ENCODE peak calls at places on chromosomes 16 and 17, in seven cellular contexts. L is GM19239, N is T-helper 9 cell, P is nephron progenitor cell, M is tibial artery, R is ascending aorta, G is HTR-8/SVneo. W is an unnamed sample.

GRCh38 chr17:75864448-75864871 is 9.3 kb upstream of the WBP2 start:
- DNase-seq in L (peak; percentile 84), N (no peak), G (no peak), R (no peak), P (no peak), M (peak; percentile 86), W (no peak)

GRCh38 chr17:57940217-57940616 is 15.0 kb downstream of the CUEDC1 start:
- DNase-seq in G (no peak), M (no peak), R (no peak), N (no peak), L (no peak), P (no peak), W (no peak)

GRCh38 chr16:2598133-2598641 is 60.4 kb downstream of the PDPK1 start:
- DNase-seq in M (peak; percentile 60), P (no peak), R (no peak), L (no peak), N (no peak), G (no peak), W (no peak)

GRCh38 chr17:22303865-22304264 is 611.5 kb downstream of the KCNJ18 start:
- DNase-seq in N (no peak), G (no peak), P (no peak), L (no peak), R (no peak), M (no peak), W (no peak)

GRCh38 chr16:87956771-87957279 is 5.6 kb downstream of the BANP start:
- DNase-seq in R (no peak), M (no peak), P (no peak), G (no peak), L (peak; percentile 40), N (no peak), W (no peak)

GRCh38 chr17:9982159-9982558 is 77.1 kb upstream of the RCVRN start:
- DNase-seq in L (no peak), R (no peak), G (no peak), N (no peak), P (no peak), M (no peak), W (peak; percentile 27)

GRCh38 chr17:788551-788950 is 6.4 kb downstream of the MRM3 start:
- DNase-seq in L (no peak), G (no peak), M (peak; percentile 42), N (no peak), P (no peak), R (no peak), W (no peak)

GRCh38 chr17:61390479-61390791 is 9.2 kb upstream of the TBX2 start:
- DNase-seq in R (no peak), N (no peak), G (no peak), L (no peak), M (no peak), P (no peak), W (no peak)

GRCh38 chr17:34154916-34155730 is 100.0 kb upstream of the CCL2 start:
- DNase-seq in N (no peak), L (no peak), R (no peak), P (no peak), G (no peak), M (no peak), W (no peak)

GRCh38 chr17:9875441-9875840 is 29.6 kb downstream of the RCVRN start:
- DNase-seq in L (no peak), N (no peak), R (no peak), P (no peak), M (no peak), G (no peak), W (no peak)

GRCh38 chr16:81106826-81107503 is 10.8 kb upstream of the GCSH start:
- DNase-seq in L (no peak), N (no peak), G (no peak), M (no peak), R (no peak), P (no peak), W (no peak)

GRCh38 chr16:28121527-28121926 is 58.0 kb upstream of the GSG1L start:
- DNase-seq in G (no peak), M (no peak), L (no peak), P (no peak), R (no peak), N (no peak), W (no peak)

GRCh38 chr17:491086-492014 is 138.7 kb upstream of the RPH3AL start:
- DNase-seq in R (no peak), G (peak; percentile 50), L (peak; percentile 40), P (peak; percentile 72), M (no peak), N (peak; percentile 15), W (no peak)

GRCh38 chr17:37802712-37803416 is 58.0 kb upstream of the HNF1B start:
- DNase-seq in R (no peak), P (no peak), M (peak; percentile 66), G (no peak), N (no peak), L (no peak), W (no peak)

GRCh38 chr16:88658714-88659113 is 4.2 kb downstream of the MVD start:
- DNase-seq in N (no peak), R (no peak), G (no peak), M (no peak), P (no peak), L (no peak), W (no peak)

GRCh38 chr17:4534515-4534914 is 20.7 kb downstream of the MYBBP1A start:
- DNase-seq in L (no peak), R (no peak), G (no peak), N (no peak), M (no peak), P (no peak), W (no peak)

GRCh38 chr16:66199189-66199588 is 167.3 kb upstream of the CDH5 start:
- DNase-seq in L (no peak), N (no peak), G (no peak), R (no peak), M (no peak), P (no peak), W (no peak)

GRCh38 chr17:80029235-80029974 is 6.3 kb downstream of the TBC1D16 start:
- DNase-seq in P (no peak), N (no peak), R (peak; percentile 44), L (no peak), M (peak; percentile 95), G (no peak), W (no peak)

GRCh38 chr16:88503374-88503770 is 50.3 kb downstream of the ZFPM1 start:
- DNase-seq in R (no peak), N (no peak), P (no peak), M (no peak), L (no peak), G (no peak), W (no peak)

GRCh38 chr17:1810450-1811103 is 19.1 kb downstream of the SMYD4 start:
- DNase-seq in P (no peak), G (no peak), L (no peak), N (no peak), M (no peak), R (no peak), W (no peak)

GRCh38 chr17:77959216-77959925 is 868 bp downstream of the TNRC6C start:
- DNase-seq in L (peak; percentile 18), G (no peak), M (no peak), N (peak; percentile 15), R (no peak), P (peak; percentile 34), W (no peak)

GRCh38 chr16:53884748-53885147 is 180.8 kb downstream of the FTO start:
- DNase-seq in M (no peak), G (no peak), L (no peak), P (no peak), R (no peak), N (no peak), W (no peak)

GRCh38 chr17:60851181-60851580 is 173.5 kb downstream of the BCAS3 start:
- DNase-seq in G (no peak), R (no peak), L (no peak), M (no peak), N (no peak), P (no peak), W (no peak)

GRCh38 chr17:17402558-17402957 is 74.2 kb upstream of the MED9 start:
- DNase-seq in N (no peak), M (no peak), L (no peak), G (peak; percentile 56), P (no peak), R (no peak), W (no peak)

W was measured in HCT116.